ENCODE peak calls at places on chromosomes 3 and 15, in seven cellular contexts. N is HFFc6; U is iPS-NIHi11; I is heart right ventricle; X is stimulated activated naive CD8-positive, alpha-beta T cell treated with anti-CD3 and anti-CD28 coated beads, Interleukin-15, Interleukin-2, amounts not matched to agents 100 U/mL and 50 U/mL, for 24 hours; W is activated CD4-positive, alpha-beta T cell treated with anti-CD3 and anti-CD28 coated beads, Interleukin-2, amount 50 U/mL, for 24 hours; Z is posterior vena cava. D is an unnamed sample.

GRCh38 chr3:152076148-152076547 is 192.6 kb upstream of the MBNL1 start:
- DNase-seq in W (no peak), I (no peak), N (peak), Z (no peak), X (no peak), U (no peak), D (no peak)

GRCh38 chr3:152477422-152477821 is 208.7 kb downstream of the MBNL1 start:
- DNase-seq in U (no peak), W (no peak), I (no peak), X (no peak), N (no peak), Z (no peak), D (no peak)

GRCh38 chr3:47399531-47400270 is 18.9 kb downstream of the PTPN23 start:
- DNase-seq in Z (no peak), N (peak), W (no peak), U (no peak), I (no peak), X (no peak), D (no peak)

GRCh38 chr15:101127503-101128076 is 124.3 kb downstream of the CHSY1 start:
- DNase-seq in I (peak), U (no peak), W (no peak), Z (peak), N (peak), X (peak), D (no peak)

GRCh38 chr15:60735559-60736047 is 256.7 kb upstream of the ICE2 start:
- DNase-seq in W (no peak), X (no peak), Z (no peak), I (no peak), N (no peak), U (no peak), D (no peak)

GRCh38 chr15:90789496-90789895 is 72.3 kb downstream of the BLM start:
- DNase-seq in W (no peak), U (no peak), X (no peak), Z (no peak), I (no peak), N (no peak), D (no peak)

GRCh38 chr3:114639171-114639570 is 345.3 kb downstream of the TIGIT start:
- DNase-seq in I (no peak), X (no peak), Z (no peak), U (no peak), W (no peak), N (no peak), D (peak)

GRCh38 chr15:63135804-63136203 is 14.1 kb downstream of the LACTB start:
- DNase-seq in U (no peak), W (no peak), I (no peak), X (no peak), Z (no peak), N (peak), D (no peak)

GRCh38 chr3:19229086-19229485 is 80.8 kb downstream of the KCNH8 start:
- DNase-seq in W (no peak), U (no peak), N (no peak), I (no peak), Z (no peak), X (no peak), D (no peak)

GRCh38 chr3:10521772-10522441 is 16.5 kb upstream of the ATP2B2 start:
- DNase-seq in U (no peak), W (no peak), I (no peak), N (no peak), X (no peak), Z (peak), D (no peak)

GRCh38 chr3:178802993-178803693 is 266.9 kb downstream of the KCNMB2 start:
- DNase-seq in X (no peak), I (no peak), W (no peak), N (no peak), Z (no peak), U (no peak), D (no peak)

GRCh38 chr3:20023663-20024417 is 11.8 kb upstream of the PP2D1 start:
- DNase-seq in I (peak), N (no peak), Z (no peak), W (no peak), X (no peak), U (no peak), D (no peak)

GRCh38 chr3:125121246-125122010 is 65.6 kb upstream of the HEG1 start:
- DNase-seq in W (no peak), U (no peak), I (no peak), N (no peak), X (peak), Z (no peak), D (no peak)

GRCh38 chr3:131914090-131914691 is 120.6 kb downstream of the CPNE4 start:
- DNase-seq in U (peak), N (no peak), X (no peak), W (no peak), I (no peak), Z (no peak), D (no peak)

GRCh38 chr3:123338021-123338619 is 110.8 kb downstream of the ADCY5 start:
- DNase-seq in X (no peak), Z (peak), N (no peak), U (no peak), I (no peak), W (no peak), D (no peak)

GRCh38 chr3:59809750-59810444 is 760.1 kb upstream of the CFAP20DC start:
- DNase-seq in Z (no peak), N (no peak), I (no peak), X (no peak), W (no peak), U (no peak), D (no peak)

GRCh38 chr3:194761384-194761783 is 75.7 kb downstream of the FAM43A start:
- DNase-seq in I (no peak), U (peak), Z (no peak), N (no peak), X (no peak), W (no peak), D (no peak)

GRCh38 chr3:160150525-160150924 is 74.7 kb upstream of the C3orf80 start:
- DNase-seq in X (no peak), U (no peak), Z (no peak), N (peak), I (no peak), W (no peak), D (no peak)

GRCh38 chr15:40038267-40038653 is 721 bp downstream of the SRP14 start:
- DNase-seq in I (no peak), W (no peak), X (no peak), N (no peak), Z (no peak), U (no peak), D (no peak)

GRCh38 chr15:69953816-69954215 is 143.9 kb downstream of the TLE3 start:
- DNase-seq in I (no peak), W (no peak), N (no peak), Z (no peak), U (no peak), X (no peak), D (no peak)

GRCh38 chr3:17553080-17553479 is 189.4 kb downstream of the TBC1D5 start:
- DNase-seq in I (no peak), U (no peak), N (no peak), Z (no peak), W (no peak), X (no peak), D (no peak)

GRCh38 chr3:177452487-177452886 is 255.2 kb upstream of the TBL1XR1 start:
- DNase-seq in X (no peak), Z (no peak), N (peak), U (no peak), W (no peak), I (no peak), D (no peak)

GRCh38 chr3:5058463-5058862 is 63.6 kb upstream of the ARL8B start:
- DNase-seq in Z (no peak), N (peak), X (no peak), W (no peak), I (no peak), U (no peak), D (no peak)

GRCh38 chr15:78067328-78068241 is 9.9 kb downstream of the TBC1D2B start:
- DNase-seq in N (peak), U (no peak), I (no peak), X (no peak), W (no peak), Z (no peak), D (no peak)

GRCh38 chr3:65749066-65749465 is 289.7 kb downstream of the MAGI1 start:
- DNase-seq in U (no peak), Z (no peak), N (no peak), I (no peak), X (no peak), W (no peak), D (no peak)

GRCh38 chr3:1055870-1056269 is 37.0 kb upstream of the CNTN6 start:
- DNase-seq in X (no peak), W (no peak), N (no peak), U (no peak), Z (no peak), I (no peak), D (no peak)

GRCh38 chr3:195094211-195094921 is 176.6 kb downstream of the XXYLT1 start:
- DNase-seq in I (no peak), U (peak), N (no peak), X (peak), W (no peak), Z (peak), D (no peak)

GRCh38 chr3:58835075-58835474 is 168.5 kb upstream of the FAM3D start:
- DNase-seq in I (no peak), N (peak), U (no peak), X (no peak), W (no peak), Z (no peak), D (no peak)

GRCh38 chr3:4981688-4982494 is 2.7 kb downstream of the BHLHE40 start:
- DNase-seq in U (no peak), N (peak), I (peak), X (no peak), W (no peak), Z (no peak), D (no peak)

GRCh38 chr3:41102053-41102556 is 97.2 kb upstream of the CTNNB1 start:
- DNase-seq in N (no peak), I (no peak), X (no peak), U (no peak), W (no peak), Z (no peak), D (no peak)

GRCh38 chr15:78800806-78801205 is 10.5 kb downstream of the ADAMTS7 start:
- DNase-seq in U (no peak), X (no peak), Z (peak), I (no peak), W (no peak), N (no peak), D (no peak)

GRCh38 chr3:150762662-150763121 is 277 bp downstream of the SIAH2 start:
- DNase-seq in N (no peak), Z (no peak), W (no peak), X (no peak), U (no peak), I (no peak), D (no peak)

GRCh38 chr3:25603703-25604102 is 61.0 kb downstream of the TOP2B start:
- DNase-seq in Z (no peak), X (no peak), W (no peak), N (peak), I (peak), U (no peak), D (no peak)

GRCh38 chr3:194272221-194272620 is 78.9 kb downstream of the CPN2 start:
- DNase-seq in U (no peak), X (no peak), Z (peak), N (no peak), I (no peak), W (no peak), D (no peak)

GRCh38 chr3:8768364-8769087 is 887 bp downstream of the OXTR start:
- DNase-seq in N (peak), X (peak), W (no peak), I (no peak), U (peak), Z (peak), D (no peak)

GRCh38 chr3:142961539-142961938 is 1.9 kb downstream of the PAQR9 start:
- DNase-seq in Z (no peak), I (no peak), U (no peak), X (no peak), W (no peak), N (no peak), D (no peak)

D was measured in NCI-H1048.